ENCODE peak calls at places on chromosomes 11 and 22, in ten cellular contexts. R is IMR-90; I is DND-41; T is activated naive CD4-positive, alpha-beta T cell treated with Interleukin-2 at 50 U/mL for 16 hours; S is glutamatergic neuron; L is renal cortical epithelial cell; H is WTC11; E is activated CD4-positive, alpha-beta memory T cell treated with anti-CD3 and anti-CD28 coated beads, Interleukin-2, amount 10 ng/mL, durations not matched to agents 7 days and 5 days; A is stomach; P is keratinocyte. B is an unnamed sample.

GRCh38 chr11:2584812-2585565 is 114.8 kb downstream of the KCNQ1OT1 start:
- DNase-seq in R (no peak), I (peak), T (no peak), S (peak), L (no peak), H (peak), E (peak), A (peak), P (no peak), B (no peak)

GRCh38 chr11:73478737-73479347 is 102.6 kb downstream of the RELT start:
- DNase-seq in R (peak), I (peak), T (no peak), S (no peak), L (peak), H (peak), E (no peak), A (no peak), P (no peak), B (peak)

GRCh38 chr22:45450931-45451651 is 37.6 kb downstream of the RIBC2 start:
- DNase-seq in R (peak), I (no peak), T (no peak), S (no peak), L (peak), H (no peak), E (no peak), A (no peak), P (no peak), B (peak)

GRCh38 chr11:69414773-69415187 is 66.7 kb upstream of the LINC01488 start:
- DNase-seq in R (no peak), I (no peak), T (no peak), S (no peak), L (no peak), H (no peak), E (no peak), A (no peak), P (no peak), B (no peak)

GRCh38 chr11:27485930-27486773 is 13.6 kb upstream of the LGR4 start:
- DNase-seq in R (peak), I (peak), T (no peak), S (no peak), L (peak), H (no peak), E (no peak), A (no peak), P (no peak), B (peak)

GRCh38 chr11:66476173-66476840 is 3.9 kb upstream of the DPP3 start:
- DNase-seq in R (no peak), I (no peak), T (no peak), S (no peak), L (no peak), H (no peak), E (no peak), A (no peak), P (no peak), B (no peak)

GRCh38 chr22:38504731-38505594 is 1.1 kb downstream of the DDX17 start:
- DNase-seq in R (peak), I (peak), T (peak), S (peak), L (peak), H (no peak), E (peak), A (peak), P (no peak), B (peak)

GRCh38 chr11:86904001-86904400 is 51.2 kb downstream of the FZD4 start:
- DNase-seq in R (no peak), I (no peak), T (no peak), S (no peak), L (no peak), H (no peak), E (no peak), A (no peak), P (no peak), B (no peak)

GRCh38 chr22:37746366-37747089 is 49.7 kb downstream of the TRIOBP start:
- DNase-seq in R (no peak), I (peak), T (no peak), S (peak), L (no peak), H (peak), E (no peak), A (no peak), P (no peak), B (peak)

GRCh38 chr11:35114901-35115687 is 23.9 kb upstream of the CD44 start:
- DNase-seq in R (no peak), I (no peak), T (no peak), S (no peak), L (no peak), H (no peak), E (no peak), A (no peak), P (no peak), B (no peak)

GRCh38 chr11:70549386-70549785 is 151.1 kb downstream of the CTTN start:
- DNase-seq in R (no peak), I (no peak), T (no peak), S (no peak), L (no peak), H (no peak), E (no peak), A (no peak), P (no peak), B (no peak)

GRCh38 chr11:46827995-46828394 is 18.1 kb downstream of the CKAP5 start:
- DNase-seq in R (peak), I (no peak), T (no peak), S (no peak), L (no peak), H (no peak), E (no peak), A (no peak), P (no peak), B (peak)

GRCh38 chr22:47200273-47201051 is 438.0 kb downstream of the TBC1D22A start:
- DNase-seq in R (no peak), I (no peak), T (no peak), S (no peak), L (no peak), H (no peak), E (peak), A (peak), P (no peak), B (peak)

GRCh38 chr11:762421-763072 is 14.7 kb downstream of the GATD1 start:
- DNase-seq in R (peak), I (peak), T (peak), S (peak), L (peak), H (no peak), E (no peak), A (peak), P (peak), B (peak)

GRCh38 chr11:130510407-130511006 is 62.1 kb downstream of the ADAMTS15 start:
- DNase-seq in R (peak), I (no peak), T (no peak), S (no peak), L (no peak), H (no peak), E (no peak), A (peak), P (no peak), B (peak)

GRCh38 chr11:37552284-37552683 is 954.2 kb upstream of the RAG2 start:
- DNase-seq in R (no peak), I (no peak), T (no peak), S (no peak), L (no peak), H (no peak), E (no peak), A (no peak), P (no peak), B (no peak)

GRCh38 chr11:10208045-10208674 is 85.9 kb downstream of the SBF2 start:
- DNase-seq in R (peak), I (no peak), T (no peak), S (no peak), L (peak), H (no peak), E (no peak), A (no peak), P (peak), B (peak)

GRCh38 chr11:122505304-122506006 is 150.1 kb upstream of the UBASH3B start:
- DNase-seq in R (peak), I (peak), T (peak), S (peak), L (peak), H (peak), E (peak), A (peak), P (peak), B (peak)

GRCh38 chr11:45390407-45390806 is 104.3 kb upstream of the SYT13 start:
- DNase-seq in R (no peak), I (no peak), T (no peak), S (no peak), L (no peak), H (no peak), E (no peak), A (no peak), P (no peak), B (peak)

GRCh38 chr11:113874096-113874919 is 1.1 kb downstream of the USP28 start:
- DNase-seq in R (peak), I (no peak), T (no peak), S (no peak), L (no peak), H (no peak), E (no peak), A (no peak), P (no peak), B (peak)

GRCh38 chr11:128766687-128767086 is 72.8 kb downstream of the FLI1 start:
- DNase-seq in R (no peak), I (no peak), T (no peak), S (no peak), L (no peak), H (no peak), E (no peak), A (no peak), P (no peak), B (peak)

GRCh38 chr11:842370-843002 is at the start of the genes POLR2L and TSPAN4:
- DNase-seq in R (peak), I (peak), T (peak), S (peak), L (peak), H (peak), E (peak), A (peak), P (no peak), B (peak)

GRCh38 chr11:125701858-125702621 is 21.4 kb upstream of the ACRV1 start:
- DNase-seq in R (no peak), I (no peak), T (no peak), S (peak), L (no peak), H (peak), E (no peak), A (no peak), P (no peak), B (no peak)

GRCh38 chr11:112082729-112083128 is 3.8 kb downstream of the TIMM8B start:
- DNase-seq in R (peak), I (no peak), T (peak), S (no peak), L (peak), H (no peak), E (peak), A (no peak), P (no peak), B (peak)

GRCh38 chr11:66371627-66372415 is at the start of gene SLC29A2:
- DNase-seq in R (no peak), I (peak), T (peak), S (peak), L (peak), H (peak), E (peak), A (peak), P (no peak), B (no peak)

GRCh38 chr11:62223095-62223494 is 14.6 kb downstream of the SCGB2A1 start:
- DNase-seq in R (no peak), I (no peak), T (no peak), S (no peak), L (no peak), H (no peak), E (no peak), A (no peak), P (no peak), B (peak)

GRCh38 chr11:105734422-105734821 is 124.5 kb downstream of the GRIA4 start:
- DNase-seq in R (no peak), I (no peak), T (no peak), S (no peak), L (no peak), H (no peak), E (no peak), A (no peak), P (no peak), B (no peak)

GRCh38 chr11:114132944-114133394 is 73.5 kb downstream of the ZBTB16 start:
- DNase-seq in R (no peak), I (no peak), T (no peak), S (no peak), L (no peak), H (no peak), E (no peak), A (no peak), P (no peak), B (peak)

GRCh38 chr11:76972051-76972450 is 62.1 kb upstream of the B3GNT6 start:
- DNase-seq in R (no peak), I (no peak), T (no peak), S (no peak), L (no peak), H (no peak), E (no peak), A (no peak), P (no peak), B (no peak)

GRCh38 chr22:45880091-45880651 is 96.8 kb downstream of the WNT7B start:
- DNase-seq in R (no peak), I (no peak), T (no peak), S (no peak), L (no peak), H (no peak), E (no peak), A (no peak), P (no peak), B (no peak)

GRCh38 chr11:133347988-133348387 is 184.3 kb downstream of the OPCML start:
- DNase-seq in R (no peak), I (no peak), T (no peak), S (no peak), L (peak), H (no peak), E (no peak), A (no peak), P (no peak), B (no peak)

GRCh38 chr11:924406-925157 is 1.1 kb upstream of the AP2A2 start:
- DNase-seq in R (no peak), I (no peak), T (no peak), S (peak), L (no peak), H (no peak), E (no peak), A (no peak), P (no peak), B (no peak)

GRCh38 chr11:2531277-2531986 is 86.6 kb downstream of the KCNQ1 start:
- DNase-seq in R (peak), I (peak), T (peak), S (peak), L (peak), H (peak), E (peak), A (peak), P (peak), B (peak)

GRCh38 chr11:114168691-114169090 is 109.2 kb downstream of the ZBTB16 start:
- DNase-seq in R (no peak), I (no peak), T (no peak), S (no peak), L (no peak), H (no peak), E (no peak), A (no peak), P (no peak), B (no peak)

GRCh38 chr11:2890466-2891241 is 5.1 kb upstream of the CDKN1C start:
- DNase-seq in R (peak), I (no peak), T (no peak), S (no peak), L (no peak), H (no peak), E (no peak), A (peak), P (no peak), B (peak)

GRCh38 chr22:29782061-29782845 is 15.1 kb downstream of the UQCR10 start:
- DNase-seq in R (peak), I (no peak), T (no peak), S (no peak), L (peak), H (no peak), E (no peak), A (peak), P (no peak), B (peak)

B was measured in choroid plexus epithelial cell.